ENCODE peak calls at places on chromosomes 5 and 9, in five cellular contexts. Y is NCI-H446; K is GM23338; E is activated CD8-positive, alpha-beta T cell treated with anti-CD3 and anti-CD28 coated beads for 36 hours; V is left ventricle myocardium superior. S is an unnamed sample.

GRCh38 chr5:102600964-102601363 is 102.2 kb upstream of the SLCO6A1 start:
- DNase-seq in Y (no peak), K (no peak), E (no peak), V (no peak), S (no peak)

GRCh38 chr5:171813270-171813669 is 27.7 kb downstream of the SMIM23 start:
- DNase-seq in Y (no peak), K (no peak), E (no peak), V (no peak), S (no peak)

GRCh38 chr9:78707481-78707977 is 410.6 kb downstream of the PSAT1 start:
- DNase-seq in Y (no peak), K (no peak), E (no peak), V (no peak), S (no peak)

GRCh38 chr5:172820046-172820767 is 13.8 kb upstream of the ERGIC1 start:
- DNase-seq in Y (no peak), K (no peak), E (peak), V (no peak), S (no peak)

GRCh38 chr9:68574150-68574549 is 33.5 kb upstream of the TMEM252 start:
- DNase-seq in Y (no peak), K (no peak), E (no peak), V (no peak), S (no peak)

GRCh38 chr9:74887041-74887980 is at the start of gene TRPM6:
- DNase-seq in Y (no peak), K (peak), E (peak), V (peak), S (peak)

GRCh38 chr5:93385665-93386064 is 195.4 kb downstream of the NR2F1-AS1 start:
- DNase-seq in Y (no peak), K (no peak), E (no peak), V (no peak), S (no peak)

GRCh38 chr9:135069556-135070197 is 17.8 kb upstream of the OLFM1 start:
- DNase-seq in Y (no peak), K (no peak), E (no peak), V (no peak), S (no peak)

GRCh38 chr9:110922145-110922544 is 116.1 kb downstream of the LPAR1 start:
- DNase-seq in Y (no peak), K (peak), E (no peak), V (no peak), S (no peak)

GRCh38 chr9:129278391-129279237 is 100.6 kb upstream of the IER5L start:
- DNase-seq in Y (no peak), K (peak), E (no peak), V (no peak), S (no peak)

GRCh38 chr9:116661037-116661954 is 25.8 kb upstream of the TRIM32 start:
- DNase-seq in Y (no peak), K (peak), E (peak), V (no peak), S (peak)

GRCh38 chr9:137030528-137030927 is 1.4 kb downstream of the FUT7 start:
- DNase-seq in Y (no peak), K (no peak), E (peak), V (no peak), S (no peak)

GRCh38 chr9:19405771-19406170 is 3.0 kb upstream of the ACER2 start:
- DNase-seq in Y (no peak), K (no peak), E (no peak), V (no peak), S (no peak)

GRCh38 chr5:181043285-181044092 is 3.4 kb downstream of the BTNL9 start:
- DNase-seq in Y (no peak), K (no peak), E (no peak), V (no peak), S (no peak)

S was measured in NCI-H1048.